ENCODE peak calls at places on chromosome 22, in six cellular contexts. One of them, this sample, is unnamed.

GRCh38 chr22:45240137-45240809 is 421 bp downstream of the KIAA0930 start:
- DNase-seq in endodermal cell: peak
- DNase-seq in stimulated activated CD8-positive, alpha-beta memory T cell treated with anti-CD3 and anti-CD28 coated beads, Interleukin-7, amount 100 ng/mL, for 24 hours: no peak
- DNase-seq in HS-5: no peak
- DNase-seq in fibroblast of mammary gland: no peak
- DNase-seq in MCF 10A: peak
- DNase-seq in this sample: no peak

GRCh38 chr22:24994070-24994763 is 41.7 kb downstream of the KIAA1671 start:
- DNase-seq in endodermal cell: peak
- DNase-seq in MCF 10A: peak
- DNase-seq in stimulated activated CD8-positive, alpha-beta memory T cell treated with anti-CD3 and anti-CD28 coated beads, Interleukin-7, amount 100 ng/mL, for 24 hours: peak
- DNase-seq in fibroblast of mammary gland: peak
- DNase-seq in HS-5: peak
- DNase-seq in this sample: no peak

GRCh38 chr22:46845281-46846153 is 83.1 kb downstream of the TBC1D22A start:
- DNase-seq in endodermal cell: peak
- DNase-seq in stimulated activated CD8-positive, alpha-beta memory T cell treated with anti-CD3 and anti-CD28 coated beads, Interleukin-7, amount 100 ng/mL, for 24 hours: no peak
- DNase-seq in fibroblast of mammary gland: peak
- DNase-seq in MCF 10A: no peak
- DNase-seq in HS-5: no peak
- DNase-seq in this sample: peak

GRCh38 chr22:26606611-26607010 is 11.2 kb downstream of the CRYBB1 start:
- DNase-seq in fibroblast of mammary gland: peak
- DNase-seq in MCF 10A: peak
- DNase-seq in stimulated activated CD8-positive, alpha-beta memory T cell treated with anti-CD3 and anti-CD28 coated beads, Interleukin-7, amount 100 ng/mL, for 24 hours: no peak
- DNase-seq in endodermal cell: no peak
- DNase-seq in HS-5: peak
- DNase-seq in this sample: peak

GRCh38 chr22:19932367-19933206 is 9.0 kb upstream of the COMT start:
- DNase-seq in MCF 10A: no peak
- DNase-seq in endodermal cell: no peak
- DNase-seq in stimulated activated CD8-positive, alpha-beta memory T cell treated with anti-CD3 and anti-CD28 coated beads, Interleukin-7, amount 100 ng/mL, for 24 hours: no peak
- DNase-seq in HS-5: no peak
- DNase-seq in fibroblast of mammary gland: no peak
- DNase-seq in this sample: no peak

GRCh38 chr22:27654536-27655445 is 146.8 kb downstream of the MN1 start:
- DNase-seq in MCF 10A: peak
- DNase-seq in HS-5: no peak
- DNase-seq in fibroblast of mammary gland: no peak
- DNase-seq in stimulated activated CD8-positive, alpha-beta memory T cell treated with anti-CD3 and anti-CD28 coated beads, Interleukin-7, amount 100 ng/mL, for 24 hours: no peak
- DNase-seq in endodermal cell: peak
- DNase-seq in this sample: no peak

GRCh38 chr22:49616356-49617231 is 211.1 kb downstream of the BRD1 start:
- DNase-seq in HS-5: no peak
- DNase-seq in fibroblast of mammary gland: no peak
- DNase-seq in MCF 10A: no peak
- DNase-seq in endodermal cell: no peak
- DNase-seq in stimulated activated CD8-positive, alpha-beta memory T cell treated with anti-CD3 and anti-CD28 coated beads, Interleukin-7, amount 100 ng/mL, for 24 hours: no peak
- DNase-seq in this sample: no peak

GRCh38 chr22:47165338-47165931 is 403.0 kb downstream of the TBC1D22A start:
- DNase-seq in endodermal cell: peak
- DNase-seq in MCF 10A: no peak
- DNase-seq in stimulated activated CD8-positive, alpha-beta memory T cell treated with anti-CD3 and anti-CD28 coated beads, Interleukin-7, amount 100 ng/mL, for 24 hours: no peak
- DNase-seq in fibroblast of mammary gland: no peak
- DNase-seq in HS-5: no peak
- DNase-seq in this sample: no peak

GRCh38 chr22:25875461-25875860 is 133.5 kb downstream of the MYO18B start:
- DNase-seq in MCF 10A: no peak
- DNase-seq in HS-5: no peak
- DNase-seq in fibroblast of mammary gland: no peak
- DNase-seq in endodermal cell: no peak
- DNase-seq in stimulated activated CD8-positive, alpha-beta memory T cell treated with anti-CD3 and anti-CD28 coated beads, Interleukin-7, amount 100 ng/mL, for 24 hours: no peak
- DNase-seq in this sample: no peak

GRCh38 chr22:37566903-37567798 is 6.9 kb downstream of the CDC42EP1 start:
- DNase-seq in stimulated activated CD8-positive, alpha-beta memory T cell treated with anti-CD3 and anti-CD28 coated beads, Interleukin-7, amount 100 ng/mL, for 24 hours: peak
- DNase-seq in HS-5: no peak
- DNase-seq in endodermal cell: peak
- DNase-seq in MCF 10A: peak
- DNase-seq in fibroblast of mammary gland: peak
- DNase-seq in this sample: peak

GRCh38 chr22:28017859-28018258 is 98.8 kb upstream of the PITPNB start:
- DNase-seq in fibroblast of mammary gland: no peak
- DNase-seq in endodermal cell: no peak
- DNase-seq in stimulated activated CD8-positive, alpha-beta memory T cell treated with anti-CD3 and anti-CD28 coated beads, Interleukin-7, amount 100 ng/mL, for 24 hours: no peak
- DNase-seq in MCF 10A: no peak
- DNase-seq in HS-5: no peak
- DNase-seq in this sample: no peak

GRCh38 chr22:43567691-43568308 is 156.0 kb downstream of the MPPED1 start:
- DNase-seq in stimulated activated CD8-positive, alpha-beta memory T cell treated with anti-CD3 and anti-CD28 coated beads, Interleukin-7, amount 100 ng/mL, for 24 hours: no peak
- DNase-seq in fibroblast of mammary gland: no peak
- DNase-seq in endodermal cell: no peak
- DNase-seq in HS-5: no peak
- DNase-seq in MCF 10A: no peak
- DNase-seq in this sample: no peak

GRCh38 chr22:48894804-48895250 is 932.8 kb downstream of the BRD1 start:
- DNase-seq in fibroblast of mammary gland: no peak
- DNase-seq in stimulated activated CD8-positive, alpha-beta memory T cell treated with anti-CD3 and anti-CD28 coated beads, Interleukin-7, amount 100 ng/mL, for 24 hours: no peak
- DNase-seq in HS-5: no peak
- DNase-seq in endodermal cell: no peak
- DNase-seq in MCF 10A: no peak
- DNase-seq in this sample: no peak

GRCh38 chr22:29385305-29385704 is 3.1 kb downstream of the AP1B1 start:
- DNase-seq in stimulated activated CD8-positive, alpha-beta memory T cell treated with anti-CD3 and anti-CD28 coated beads, Interleukin-7, amount 100 ng/mL, for 24 hours: no peak
- DNase-seq in HS-5: no peak
- DNase-seq in fibroblast of mammary gland: no peak
- DNase-seq in MCF 10A: no peak
- DNase-seq in endodermal cell: no peak
- DNase-seq in this sample: no peak

GRCh38 chr22:35952576-35952975 is 76.0 kb downstream of the RBFOX2 start:
- DNase-seq in MCF 10A: no peak
- DNase-seq in endodermal cell: no peak
- DNase-seq in stimulated activated CD8-positive, alpha-beta memory T cell treated with anti-CD3 and anti-CD28 coated beads, Interleukin-7, amount 100 ng/mL, for 24 hours: no peak
- DNase-seq in HS-5: no peak
- DNase-seq in fibroblast of mammary gland: no peak
- DNase-seq in this sample: no peak

GRCh38 chr22:41793871-41794270 is 6.6 kb upstream of the CCDC134 start:
- DNase-seq in MCF 10A: no peak
- DNase-seq in endodermal cell: no peak
- DNase-seq in HS-5: no peak
- DNase-seq in stimulated activated CD8-positive, alpha-beta memory T cell treated with anti-CD3 and anti-CD28 coated beads, Interleukin-7, amount 100 ng/mL, for 24 hours: no peak
- DNase-seq in fibroblast of mammary gland: no peak
- DNase-seq in this sample: no peak

GRCh38 chr22:33789690-33790253 is 130.5 kb downstream of the LARGE1 start:
- DNase-seq in fibroblast of mammary gland: no peak
- DNase-seq in MCF 10A: no peak
- DNase-seq in HS-5: no peak
- DNase-seq in endodermal cell: no peak
- DNase-seq in stimulated activated CD8-positive, alpha-beta memory T cell treated with anti-CD3 and anti-CD28 coated beads, Interleukin-7, amount 100 ng/mL, for 24 hours: no peak
- DNase-seq in this sample: no peak

GRCh38 chr22:29302681-29303465 is 3.6 kb upstream of the GAS2L1 start:
- DNase-seq in HS-5: no peak
- DNase-seq in endodermal cell: peak
- DNase-seq in stimulated activated CD8-positive, alpha-beta memory T cell treated with anti-CD3 and anti-CD28 coated beads, Interleukin-7, amount 100 ng/mL, for 24 hours: no peak
- DNase-seq in MCF 10A: peak
- DNase-seq in fibroblast of mammary gland: no peak
- DNase-seq in this sample: no peak

GRCh38 chr22:30857791-30858190 is 110.8 kb downstream of the MORC2 start:
- DNase-seq in MCF 10A: no peak
- DNase-seq in HS-5: no peak
- DNase-seq in endodermal cell: no peak
- DNase-seq in fibroblast of mammary gland: no peak
- DNase-seq in stimulated activated CD8-positive, alpha-beta memory T cell treated with anti-CD3 and anti-CD28 coated beads, Interleukin-7, amount 100 ng/mL, for 24 hours: no peak
- DNase-seq in this sample: no peak

GRCh38 chr22:35324762-35325161 is 25.1 kb downstream of the TOM1 start:
- DNase-seq in MCF 10A: no peak
- DNase-seq in stimulated activated CD8-positive, alpha-beta memory T cell treated with anti-CD3 and anti-CD28 coated beads, Interleukin-7, amount 100 ng/mL, for 24 hours: no peak
- DNase-seq in HS-5: no peak
- DNase-seq in fibroblast of mammary gland: no peak
- DNase-seq in endodermal cell: no peak
- DNase-seq in this sample: no peak

GRCh38 chr22:24201681-24202590 is 20.6 kb downstream of the SUSD2 start:
- DNase-seq in MCF 10A: peak
- DNase-seq in HS-5: no peak
- DNase-seq in stimulated activated CD8-positive, alpha-beta memory T cell treated with anti-CD3 and anti-CD28 coated beads, Interleukin-7, amount 100 ng/mL, for 24 hours: no peak
- DNase-seq in endodermal cell: no peak
- DNase-seq in fibroblast of mammary gland: no peak
- DNase-seq in this sample: no peak

GRCh38 chr22:36948273-36949055 is 35.0 kb downstream of the CSF2RB start:
- DNase-seq in fibroblast of mammary gland: no peak
- DNase-seq in HS-5: no peak
- DNase-seq in MCF 10A: no peak
- DNase-seq in stimulated activated CD8-positive, alpha-beta memory T cell treated with anti-CD3 and anti-CD28 coated beads, Interleukin-7, amount 100 ng/mL, for 24 hours: no peak
- DNase-seq in endodermal cell: no peak
- DNase-seq in this sample: no peak

GRCh38 chr22:20044495-20045151 is 23.7 kb downstream of the TANGO2 start:
- DNase-seq in fibroblast of mammary gland: no peak
- DNase-seq in stimulated activated CD8-positive, alpha-beta memory T cell treated with anti-CD3 and anti-CD28 coated beads, Interleukin-7, amount 100 ng/mL, for 24 hours: no peak
- DNase-seq in endodermal cell: no peak
- DNase-seq in MCF 10A: no peak
- DNase-seq in HS-5: no peak
- DNase-seq in this sample: no peak

GRCh38 chr22:40641269-40641668 is 4.8 kb upstream of the MRTFA start:
- DNase-seq in MCF 10A: peak
- DNase-seq in stimulated activated CD8-positive, alpha-beta memory T cell treated with anti-CD3 and anti-CD28 coated beads, Interleukin-7, amount 100 ng/mL, for 24 hours: no peak
- DNase-seq in endodermal cell: peak
- DNase-seq in fibroblast of mammary gland: no peak
- DNase-seq in HS-5: no peak
- DNase-seq in this sample: no peak

GRCh38 chr22:39635719-39636118 is 65.2 kb downstream of the CACNA1I start:
- DNase-seq in endodermal cell: peak
- DNase-seq in MCF 10A: no peak
- DNase-seq in fibroblast of mammary gland: no peak
- DNase-seq in HS-5: no peak
- DNase-seq in stimulated activated CD8-positive, alpha-beta memory T cell treated with anti-CD3 and anti-CD28 coated beads, Interleukin-7, amount 100 ng/mL, for 24 hours: no peak
- DNase-seq in this sample: no peak

GRCh38 chr22:29512031-29512430 is 32.0 kb downstream of the NEFH start:
- DNase-seq in MCF 10A: no peak
- DNase-seq in endodermal cell: no peak
- DNase-seq in stimulated activated CD8-positive, alpha-beta memory T cell treated with anti-CD3 and anti-CD28 coated beads, Interleukin-7, amount 100 ng/mL, for 24 hours: no peak
- DNase-seq in fibroblast of mammary gland: no peak
- DNase-seq in HS-5: no peak
- DNase-seq in this sample: no peak

GRCh38 chr22:44372611-44373010 is 59.9 kb upstream of the SHISAL1 start:
- DNase-seq in MCF 10A: no peak
- DNase-seq in stimulated activated CD8-positive, alpha-beta memory T cell treated with anti-CD3 and anti-CD28 coated beads, Interleukin-7, amount 100 ng/mL, for 24 hours: no peak
- DNase-seq in HS-5: no peak
- DNase-seq in fibroblast of mammary gland: no peak
- DNase-seq in endodermal cell: no peak
- DNase-seq in this sample: no peak

GRCh38 chr22:38935023-38935422 is 22.4 kb upstream of the APOBEC3A start:
- DNase-seq in HS-5: no peak
- DNase-seq in stimulated activated CD8-positive, alpha-beta memory T cell treated with anti-CD3 and anti-CD28 coated beads, Interleukin-7, amount 100 ng/mL, for 24 hours: no peak
- DNase-seq in fibroblast of mammary gland: no peak
- DNase-seq in endodermal cell: no peak
- DNase-seq in MCF 10A: peak
- DNase-seq in this sample: no peak

GRCh38 chr22:23685205-23685784 is 5.5 kb upstream of the RGL4 start:
- DNase-seq in stimulated activated CD8-positive, alpha-beta memory T cell treated with anti-CD3 and anti-CD28 coated beads, Interleukin-7, amount 100 ng/mL, for 24 hours: no peak
- DNase-seq in MCF 10A: peak
- DNase-seq in endodermal cell: no peak
- DNase-seq in fibroblast of mammary gland: peak
- DNase-seq in HS-5: peak
- DNase-seq in this sample: no peak

GRCh38 chr22:40703174-40703573 is 23.9 kb downstream of the MCHR1 start:
- DNase-seq in stimulated activated CD8-positive, alpha-beta memory T cell treated with anti-CD3 and anti-CD28 coated beads, Interleukin-7, amount 100 ng/mL, for 24 hours: no peak
- DNase-seq in endodermal cell: no peak
- DNase-seq in fibroblast of mammary gland: peak
- DNase-seq in MCF 10A: no peak
- DNase-seq in HS-5: no peak
- DNase-seq in this sample: no peak

GRCh38 chr22:36149464-36149863 is 11.1 kb downstream of the APOL3 start:
- DNase-seq in MCF 10A: peak
- DNase-seq in stimulated activated CD8-positive, alpha-beta memory T cell treated with anti-CD3 and anti-CD28 coated beads, Interleukin-7, amount 100 ng/mL, for 24 hours: no peak
- DNase-seq in fibroblast of mammary gland: peak
- DNase-seq in endodermal cell: no peak
- DNase-seq in HS-5: no peak
- DNase-seq in this sample: no peak

GRCh38 chr22:40621309-40622151 is 15.0 kb downstream of the MRTFA start:
- DNase-seq in endodermal cell: no peak
- DNase-seq in HS-5: no peak
- DNase-seq in MCF 10A: no peak
- DNase-seq in fibroblast of mammary gland: no peak
- DNase-seq in stimulated activated CD8-positive, alpha-beta memory T cell treated with anti-CD3 and anti-CD28 coated beads, Interleukin-7, amount 100 ng/mL, for 24 hours: no peak
- DNase-seq in this sample: no peak

GRCh38 chr22:17917490-17917983 is 106.8 kb downstream of the MICAL3 start:
- DNase-seq in MCF 10A: no peak
- DNase-seq in endodermal cell: no peak
- DNase-seq in HS-5: no peak
- DNase-seq in stimulated activated CD8-positive, alpha-beta memory T cell treated with anti-CD3 and anti-CD28 coated beads, Interleukin-7, amount 100 ng/mL, for 24 hours: no peak
- DNase-seq in fibroblast of mammary gland: no peak
- DNase-seq in this sample: no peak

GRCh38 chr22:18067121-18067520 is 10.7 kb upstream of the PEX26 start:
- DNase-seq in MCF 10A: no peak
- DNase-seq in endodermal cell: no peak
- DNase-seq in stimulated activated CD8-positive, alpha-beta memory T cell treated with anti-CD3 and anti-CD28 coated beads, Interleukin-7, amount 100 ng/mL, for 24 hours: no peak
- DNase-seq in HS-5: no peak
- DNase-seq in fibroblast of mammary gland: no peak
- DNase-seq in this sample: no peak

GRCh38 chr22:46074771-46075551 is 75.4 kb upstream of the PPARA start:
- DNase-seq in HS-5: no peak
- DNase-seq in stimulated activated CD8-positive, alpha-beta memory T cell treated with anti-CD3 and anti-CD28 coated beads, Interleukin-7, amount 100 ng/mL, for 24 hours: no peak
- DNase-seq in endodermal cell: no peak
- DNase-seq in MCF 10A: no peak
- DNase-seq in fibroblast of mammary gland: no peak
- DNase-seq in this sample: no peak

GRCh38 chr22:39003165-39003638 is 10.9 kb upstream of the APOBEC3C start:
- DNase-seq in endodermal cell: peak
- DNase-seq in stimulated activated CD8-positive, alpha-beta memory T cell treated with anti-CD3 and anti-CD28 coated beads, Interleukin-7, amount 100 ng/mL, for 24 hours: peak
- DNase-seq in MCF 10A: peak
- DNase-seq in HS-5: peak
- DNase-seq in fibroblast of mammary gland: peak
- DNase-seq in this sample: peak

GRCh38 chr22:19143967-19144400 is 467 bp downstream of the ESS2 start:
- DNase-seq in HS-5: no peak
- DNase-seq in endodermal cell: no peak
- DNase-seq in stimulated activated CD8-positive, alpha-beta memory T cell treated with anti-CD3 and anti-CD28 coated beads, Interleukin-7, amount 100 ng/mL, for 24 hours: no peak
- DNase-seq in fibroblast of mammary gland: no peak
- DNase-seq in MCF 10A: no peak
- DNase-seq in this sample: no peak

GRCh38 chr22:23503736-23504440 is 76.2 kb downstream of the IGLL1 start:
- DNase-seq in fibroblast of mammary gland: no peak
- DNase-seq in stimulated activated CD8-positive, alpha-beta memory T cell treated with anti-CD3 and anti-CD28 coated beads, Interleukin-7, amount 100 ng/mL, for 24 hours: no peak
- DNase-seq in MCF 10A: no peak
- DNase-seq in endodermal cell: no peak
- DNase-seq in HS-5: no peak
- DNase-seq in this sample: no peak

GRCh38 chr22:42937164-42937854 is 77.6 kb downstream of the PACSIN2 start:
- DNase-seq in MCF 10A: peak
- DNase-seq in endodermal cell: peak
- DNase-seq in stimulated activated CD8-positive, alpha-beta memory T cell treated with anti-CD3 and anti-CD28 coated beads, Interleukin-7, amount 100 ng/mL, for 24 hours: peak
- DNase-seq in fibroblast of mammary gland: peak
- DNase-seq in HS-5: no peak
- DNase-seq in this sample: no peak